ENCODE peak calls at places on chromosomes 5 and 9, in ten cellular contexts. One of them, this sample, is unnamed.

GRCh38 chr5:59124983-59125960 is 542.4 kb downstream of the RAB3C start:
- DNase-seq in right lobe of liver: no peak
- DNase-seq in A549: no peak
- DNase-seq in K562: no peak
- DNase-seq in HCT116: no peak
- DNase-seq in prostate gland: no peak
- DNase-seq in stomach: no peak
- DNase-seq in body of pancreas: no peak
- DNase-seq in uterus: no peak
- DNase-seq in Peyer's patch: no peak
- DNase-seq in this sample: no peak

GRCh38 chr5:9233712-9234111 is 312.2 kb downstream of the SEMA5A start:
- DNase-seq in right lobe of liver: no peak
- DNase-seq in A549: no peak
- DNase-seq in K562: no peak
- DNase-seq in HCT116: no peak
- DNase-seq in prostate gland: no peak
- DNase-seq in stomach: no peak
- DNase-seq in body of pancreas: no peak
- DNase-seq in uterus: no peak
- DNase-seq in Peyer's patch: no peak
- DNase-seq in this sample: no peak

GRCh38 chr9:5382479-5382878 is 42.8 kb upstream of the RLN1 start:
- DNase-seq in right lobe of liver: no peak
- DNase-seq in A549: no peak
- DNase-seq in K562: no peak
- DNase-seq in HCT116: no peak
- DNase-seq in prostate gland: no peak
- DNase-seq in stomach: no peak
- DNase-seq in body of pancreas: no peak
- DNase-seq in uterus: no peak
- DNase-seq in Peyer's patch: no peak
- DNase-seq in this sample: no peak

GRCh38 chr5:140481758-140482157 is 65.7 kb upstream of the EIF4EBP3 start:
- DNase-seq in right lobe of liver: no peak
- DNase-seq in A549: no peak
- DNase-seq in K562: no peak
- DNase-seq in HCT116: no peak
- DNase-seq in prostate gland: no peak
- DNase-seq in stomach: no peak
- DNase-seq in body of pancreas: no peak
- DNase-seq in uterus: no peak
- DNase-seq in Peyer's patch: no peak
- DNase-seq in this sample: no peak

GRCh38 chr9:112086627-112087026 is 88.5 kb downstream of the SUSD1 start:
- DNase-seq in right lobe of liver: no peak
- DNase-seq in A549: peak; percentile 40
- DNase-seq in K562: no peak
- DNase-seq in HCT116: no peak
- DNase-seq in prostate gland: no peak
- DNase-seq in stomach: no peak
- DNase-seq in body of pancreas: no peak
- DNase-seq in uterus: no peak
- DNase-seq in Peyer's patch: no peak
- DNase-seq in this sample: no peak

GRCh38 chr5:189976-190365 is 1.3 kb upstream of the LRRC14B start:
- DNase-seq in right lobe of liver: peak; percentile 52
- DNase-seq in A549: no peak
- DNase-seq in K562: peak; percentile 49
- DNase-seq in HCT116: no peak
- DNase-seq in prostate gland: no peak
- DNase-seq in stomach: no peak
- DNase-seq in body of pancreas: no peak
- DNase-seq in uterus: no peak
- DNase-seq in Peyer's patch: peak; percentile 25
- DNase-seq in this sample: peak; percentile 56

GRCh38 chr5:67809589-67809988 is 406.0 kb upstream of the PIK3R1 start:
- DNase-seq in right lobe of liver: no peak
- DNase-seq in A549: no peak
- DNase-seq in K562: no peak
- DNase-seq in HCT116: no peak
- DNase-seq in prostate gland: no peak
- DNase-seq in stomach: no peak
- DNase-seq in body of pancreas: no peak
- DNase-seq in uterus: no peak
- DNase-seq in Peyer's patch: no peak
- DNase-seq in this sample: no peak

GRCh38 chr5:89613222-89613956 is 730.4 kb upstream of the MEF2C start:
- DNase-seq in right lobe of liver: no peak
- DNase-seq in A549: no peak
- DNase-seq in K562: no peak
- DNase-seq in HCT116: no peak
- DNase-seq in prostate gland: no peak
- DNase-seq in stomach: no peak
- DNase-seq in body of pancreas: no peak
- DNase-seq in uterus: no peak
- DNase-seq in Peyer's patch: no peak
- DNase-seq in this sample: no peak

GRCh38 chr9:121883281-121884056 is 209.6 kb downstream of the TTLL11 start:
- DNase-seq in right lobe of liver: no peak
- DNase-seq in A549: no peak
- DNase-seq in K562: no peak
- DNase-seq in HCT116: no peak
- DNase-seq in prostate gland: no peak
- DNase-seq in stomach: no peak
- DNase-seq in body of pancreas: no peak
- DNase-seq in uterus: no peak
- DNase-seq in Peyer's patch: no peak
- DNase-seq in this sample: no peak

GRCh38 chr5:111997308-111998159 is 240.5 kb upstream of the NREP start:
- DNase-seq in right lobe of liver: no peak
- DNase-seq in A549: no peak
- DNase-seq in K562: no peak
- DNase-seq in HCT116: peak; percentile 13
- DNase-seq in prostate gland: no peak
- DNase-seq in stomach: no peak
- DNase-seq in body of pancreas: no peak
- DNase-seq in uterus: peak; percentile 16
- DNase-seq in Peyer's patch: no peak
- DNase-seq in this sample: no peak

GRCh38 chr5:167653645-167654106 is 637.8 kb upstream of the WWC1 start:
- DNase-seq in right lobe of liver: no peak
- DNase-seq in A549: peak; percentile 41
- DNase-seq in K562: no peak
- DNase-seq in HCT116: no peak
- DNase-seq in prostate gland: no peak
- DNase-seq in stomach: no peak
- DNase-seq in body of pancreas: no peak
- DNase-seq in uterus: no peak
- DNase-seq in Peyer's patch: no peak
- DNase-seq in this sample: no peak

GRCh38 chr5:142327111-142327842 is 2.5 kb upstream of the SPRY4 start:
- DNase-seq in right lobe of liver: no peak
- DNase-seq in A549: no peak
- DNase-seq in K562: no peak
- DNase-seq in HCT116: no peak
- DNase-seq in prostate gland: no peak
- DNase-seq in stomach: no peak
- DNase-seq in body of pancreas: no peak
- DNase-seq in uterus: no peak
- DNase-seq in Peyer's patch: no peak
- DNase-seq in this sample: peak; percentile 58

GRCh38 chr5:106797996-106798395 is 872.7 kb downstream of the EFNA5 start:
- DNase-seq in right lobe of liver: no peak
- DNase-seq in A549: no peak
- DNase-seq in K562: no peak
- DNase-seq in HCT116: no peak
- DNase-seq in prostate gland: no peak
- DNase-seq in stomach: no peak
- DNase-seq in body of pancreas: no peak
- DNase-seq in uterus: no peak
- DNase-seq in Peyer's patch: no peak
- DNase-seq in this sample: no peak

GRCh38 chr5:14665110-14665822 is 748 bp downstream of the OTULIN start:
- DNase-seq in right lobe of liver: peak; percentile 79
- DNase-seq in A549: peak; percentile 46
- DNase-seq in K562: no peak
- DNase-seq in HCT116: no peak
- DNase-seq in prostate gland: peak; percentile 52
- DNase-seq in stomach: peak; percentile 45
- DNase-seq in body of pancreas: peak; percentile 56
- DNase-seq in uterus: peak; percentile 22
- DNase-seq in Peyer's patch: peak; percentile 68
- DNase-seq in this sample: no peak

GRCh38 chr9:129557192-129558036 is 63.5 kb downstream of the C9orf50 start:
- DNase-seq in right lobe of liver: peak; percentile 86
- DNase-seq in A549: peak; percentile 87
- DNase-seq in K562: no peak
- DNase-seq in HCT116: peak; percentile 89
- DNase-seq in prostate gland: no peak
- DNase-seq in stomach: peak; percentile 47
- DNase-seq in body of pancreas: peak; percentile 68
- DNase-seq in uterus: no peak
- DNase-seq in Peyer's patch: no peak
- DNase-seq in this sample: no peak

GRCh38 chr9:76302947-76303550 is 91.2 kb downstream of the RFK start:
- DNase-seq in right lobe of liver: no peak
- DNase-seq in A549: peak; percentile 48
- DNase-seq in K562: peak; percentile 42
- DNase-seq in HCT116: peak; percentile 29
- DNase-seq in prostate gland: no peak
- DNase-seq in stomach: no peak
- DNase-seq in body of pancreas: peak; percentile 34
- DNase-seq in uterus: no peak
- DNase-seq in Peyer's patch: no peak
- DNase-seq in this sample: no peak

GRCh38 chr9:122115176-122116035 is 22.3 kb upstream of the TTLL11 start:
- DNase-seq in right lobe of liver: no peak
- DNase-seq in A549: no peak
- DNase-seq in K562: no peak
- DNase-seq in HCT116: no peak
- DNase-seq in prostate gland: no peak
- DNase-seq in stomach: no peak
- DNase-seq in body of pancreas: no peak
- DNase-seq in uterus: no peak
- DNase-seq in Peyer's patch: no peak
- DNase-seq in this sample: no peak

GRCh38 chr9:97934321-97935115 is 3.5 kb downstream of the HEMGN start:
- DNase-seq in right lobe of liver: no peak
- DNase-seq in A549: no peak
- DNase-seq in K562: no peak
- DNase-seq in HCT116: no peak
- DNase-seq in prostate gland: no peak
- DNase-seq in stomach: no peak
- DNase-seq in body of pancreas: no peak
- DNase-seq in uterus: no peak
- DNase-seq in Peyer's patch: no peak
- DNase-seq in this sample: no peak

GRCh38 chr9:37383876-37384715 is 38.4 kb upstream of the GRHPR start:
- DNase-seq in right lobe of liver: no peak
- DNase-seq in A549: no peak
- DNase-seq in K562: no peak
- DNase-seq in HCT116: no peak
- DNase-seq in prostate gland: no peak
- DNase-seq in stomach: no peak
- DNase-seq in body of pancreas: no peak
- DNase-seq in uterus: no peak
- DNase-seq in Peyer's patch: no peak
- DNase-seq in this sample: no peak
- H3K4me3 ChIP-seq in right lobe of liver: no peak overlapping the region
- H3K4me3 ChIP-seq in A549: no peak overlapping the region
- H3K4me3 ChIP-seq in K562: no peak overlapping the region
- H3K4me3 ChIP-seq in HCT116: no peak overlapping the region
- H3K4me3 ChIP-seq in prostate gland: no peak overlapping the region
- H3K4me3 ChIP-seq in stomach: no peak overlapping the region
- H3K4me3 ChIP-seq in body of pancreas: no peak overlapping the region
- H3K4me3 ChIP-seq in uterus: no peak overlapping the region
- H3K4me3 ChIP-seq in Peyer's patch: no peak overlapping the region
- H3K4me3 ChIP-seq in this sample: no peak overlapping the region

GRCh38 chr5:132495672-132496630 is 5.4 kb upstream of the IRF1 start:
- DNase-seq in right lobe of liver: peak; percentile 99
- DNase-seq in A549: peak; percentile 91
- DNase-seq in K562: peak; percentile 92
- DNase-seq in HCT116: peak; percentile 87
- DNase-seq in prostate gland: peak; percentile 95
- DNase-seq in stomach: peak; percentile 96
- DNase-seq in body of pancreas: peak; percentile 98
- DNase-seq in uterus: peak; percentile 94
- DNase-seq in Peyer's patch: peak; percentile 96
- DNase-seq in this sample: peak; percentile 94
- TF ChIP-seq POLR2A in right lobe of liver: peak; percentile 68
- TF ChIP-seq POLR2A in A549: peak; percentile 30
- TF ChIP-seq POLR2A in K562: peak; percentile 61
- TF ChIP-seq POLR2A in HCT116: no peak
- TF ChIP-seq POLR2A in prostate gland: peak; percentile 21
- TF ChIP-seq POLR2A in stomach: no peak
- TF ChIP-seq POLR2A in body of pancreas: peak; percentile 73
- TF ChIP-seq POLR2A in uterus: peak; percentile 43
- TF ChIP-seq POLR2A in Peyer's patch: peak; percentile 40
- TF ChIP-seq POLR2A in this sample: peak; percentile 4

DNA sequence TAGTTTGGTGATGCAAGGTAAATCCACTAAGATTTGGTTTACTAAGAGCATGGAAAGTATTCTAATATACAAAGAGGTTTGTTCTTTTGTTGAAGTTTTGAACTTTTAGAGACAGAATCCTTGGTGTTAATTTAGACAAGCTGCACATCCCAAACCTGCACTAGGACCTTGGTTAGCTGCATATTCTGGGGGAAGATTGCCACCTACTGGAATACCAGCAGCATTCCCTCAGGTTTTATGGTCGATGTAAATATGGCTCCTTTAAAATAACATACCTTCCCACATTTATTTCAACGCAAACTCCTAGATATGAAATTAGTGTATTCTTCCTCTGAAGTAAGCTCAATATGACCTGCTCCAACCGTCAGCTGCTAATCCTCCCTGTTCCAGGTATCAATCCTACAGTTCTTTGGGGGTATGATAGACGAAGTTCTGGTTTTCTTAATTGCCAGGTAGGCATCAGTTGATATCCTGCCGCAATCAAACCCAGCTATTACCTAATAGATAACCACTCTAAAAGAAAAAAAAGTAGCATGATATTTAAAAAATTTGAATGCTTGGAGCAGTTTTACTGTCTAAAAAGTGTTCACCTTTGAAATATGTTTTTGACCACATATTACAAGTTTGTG is 624.1 kb downstream of the ISL1 start:
- DNase-seq in right lobe of liver: no peak
- DNase-seq in A549: peak; percentile 1
- DNase-seq in K562: no peak
- DNase-seq in HCT116: peak; percentile 16
- DNase-seq in prostate gland: peak; percentile 13
- DNase-seq in stomach: no peak
- DNase-seq in body of pancreas: no peak
- DNase-seq in uterus: no peak
- DNase-seq in Peyer's patch: no peak
- DNase-seq in this sample: no peak
- H3K4me3 ChIP-seq in right lobe of liver: peak overlapping the region; percentile 26
- H3K4me3 ChIP-seq in A549: no peak overlapping the region
- H3K4me3 ChIP-seq in K562: no peak overlapping the region
- H3K4me3 ChIP-seq in HCT116: no peak overlapping the region
- H3K4me3 ChIP-seq in prostate gland: no peak overlapping the region
- H3K4me3 ChIP-seq in stomach: no peak overlapping the region
- H3K4me3 ChIP-seq in body of pancreas: no peak overlapping the region
- H3K4me3 ChIP-seq in uterus: no peak overlapping the region
- H3K4me3 ChIP-seq in Peyer's patch: no peak overlapping the region
- H3K4me3 ChIP-seq in this sample: no peak overlapping the region

GRCh38 chr9:35114113-35114847 is 1.4 kb downstream of the ATOSB start:
- DNase-seq in right lobe of liver: peak; percentile 76
- DNase-seq in A549: no peak
- DNase-seq in K562: peak; percentile 55
- DNase-seq in HCT116: peak; percentile 51
- DNase-seq in prostate gland: peak; percentile 71
- DNase-seq in stomach: peak; percentile 64
- DNase-seq in body of pancreas: peak; percentile 55
- DNase-seq in uterus: peak; percentile 69
- DNase-seq in Peyer's patch: peak; percentile 76
- DNase-seq in this sample: peak; percentile 93
- TF ChIP-seq POLR2A in right lobe of liver: no peak
- TF ChIP-seq POLR2A in A549: no peak
- TF ChIP-seq POLR2A in K562: no peak
- TF ChIP-seq POLR2A in HCT116: no peak
- TF ChIP-seq POLR2A in prostate gland: peak; percentile 31
- TF ChIP-seq POLR2A in stomach: no peak
- TF ChIP-seq POLR2A in body of pancreas: no peak
- TF ChIP-seq POLR2A in uterus: no peak
- TF ChIP-seq POLR2A in Peyer's patch: peak; percentile 19
- TF ChIP-seq POLR2A in this sample: no peak

This sample was measured in sigmoid colon.